ENCODE peak calls at places on chromosomes 11 and 22, in seven cellular contexts. One of them, this sample, is unnamed.

GRCh38 chr22:46934746-46935491 is 172.5 kb downstream of the TBC1D22A start:
- DNase-seq in tibial nerve: no peak
- DNase-seq in naive thymus-derived CD4-positive, alpha-beta T cell: no peak
- DNase-seq in mammary epithelial cell: peak; percentile 94
- DNase-seq in cardiac muscle cell: no peak
- DNase-seq in pancreas: no peak
- DNase-seq in neuronal stem cell: no peak
- DNase-seq in this sample: no peak

GRCh38 chr22:42769574-42770447 is 49.1 kb upstream of the A4GALT start:
- DNase-seq in cardiac muscle cell: no peak
- DNase-seq in mammary epithelial cell: no peak
- DNase-seq in pancreas: peak; percentile 72
- DNase-seq in naive thymus-derived CD4-positive, alpha-beta T cell: no peak
- DNase-seq in tibial nerve: peak; percentile 57
- DNase-seq in neuronal stem cell: no peak
- DNase-seq in this sample: no peak

GRCh38 chr11:73266644-73267015 is 5.5 kb upstream of the P2RY6 start:
- DNase-seq in pancreas: no peak
- DNase-seq in neuronal stem cell: no peak
- DNase-seq in mammary epithelial cell: no peak
- DNase-seq in naive thymus-derived CD4-positive, alpha-beta T cell: no peak
- DNase-seq in tibial nerve: no peak
- DNase-seq in cardiac muscle cell: no peak
- DNase-seq in this sample: no peak

GRCh38 chr11:2844116-2844515 is 41.5 kb downstream of the CDKN1C start:
- DNase-seq in tibial nerve: no peak
- DNase-seq in naive thymus-derived CD4-positive, alpha-beta T cell: no peak
- DNase-seq in pancreas: no peak
- DNase-seq in mammary epithelial cell: peak; percentile 27
- DNase-seq in cardiac muscle cell: no peak
- DNase-seq in neuronal stem cell: no peak
- DNase-seq in this sample: no peak

GRCh38 chr11:92735039-92735438 is 234.4 kb upstream of the MTNR1B start:
- DNase-seq in mammary epithelial cell: no peak
- DNase-seq in neuronal stem cell: no peak
- DNase-seq in cardiac muscle cell: no peak
- DNase-seq in tibial nerve: no peak
- DNase-seq in naive thymus-derived CD4-positive, alpha-beta T cell: no peak
- DNase-seq in pancreas: no peak
- DNase-seq in this sample: no peak

GRCh38 chr11:64146036-64146943 is 19.6 kb downstream of the MACROD1 start:
- DNase-seq in cardiac muscle cell: peak; percentile 65
- DNase-seq in pancreas: peak; percentile 57
- DNase-seq in naive thymus-derived CD4-positive, alpha-beta T cell: peak; percentile 59
- DNase-seq in mammary epithelial cell: peak; percentile 17
- DNase-seq in tibial nerve: peak; percentile 34
- DNase-seq in neuronal stem cell: no peak
- DNase-seq in this sample: no peak

GRCh38 chr22:17814084-17814483 is 39.8 kb upstream of the BID start:
- DNase-seq in mammary epithelial cell: no peak
- DNase-seq in cardiac muscle cell: no peak
- DNase-seq in naive thymus-derived CD4-positive, alpha-beta T cell: no peak
- DNase-seq in tibial nerve: no peak
- DNase-seq in pancreas: no peak
- DNase-seq in neuronal stem cell: no peak
- DNase-seq in this sample: no peak

GRCh38 chr11:121485221-121485620 is 32.5 kb upstream of the SORL1-AS1 start:
- DNase-seq in naive thymus-derived CD4-positive, alpha-beta T cell: no peak
- DNase-seq in neuronal stem cell: no peak
- DNase-seq in mammary epithelial cell: no peak
- DNase-seq in pancreas: no peak
- DNase-seq in cardiac muscle cell: no peak
- DNase-seq in tibial nerve: no peak
- DNase-seq in this sample: no peak

GRCh38 chr11:73308003-73308962 is at the start of gene ARHGEF17:
- DNase-seq in mammary epithelial cell: no peak
- DNase-seq in neuronal stem cell: peak; percentile 90
- DNase-seq in naive thymus-derived CD4-positive, alpha-beta T cell: peak; percentile 34
- DNase-seq in tibial nerve: peak; percentile 49
- DNase-seq in cardiac muscle cell: peak; percentile 88
- DNase-seq in pancreas: peak; percentile 60
- DNase-seq in this sample: no peak

GRCh38 chr11:69873166-69874077 is 54.2 kb upstream of the FGF3 start:
- DNase-seq in naive thymus-derived CD4-positive, alpha-beta T cell: no peak
- DNase-seq in cardiac muscle cell: no peak
- DNase-seq in neuronal stem cell: no peak
- DNase-seq in tibial nerve: no peak
- DNase-seq in mammary epithelial cell: no peak
- DNase-seq in pancreas: no peak
- DNase-seq in this sample: no peak

GRCh38 chr11:65429724-65430405 is 7.3 kb downstream of the NEAT1 start:
- DNase-seq in cardiac muscle cell: no peak
- DNase-seq in neuronal stem cell: no peak
- DNase-seq in naive thymus-derived CD4-positive, alpha-beta T cell: peak; percentile 53
- DNase-seq in pancreas: peak; percentile 76
- DNase-seq in mammary epithelial cell: peak; percentile 77
- DNase-seq in tibial nerve: peak; percentile 57
- DNase-seq in this sample: no peak

GRCh38 chr11:62905927-62906531 is 15.1 kb downstream of the CHRM1 start:
- DNase-seq in pancreas: peak; percentile 66
- DNase-seq in tibial nerve: peak; percentile 87
- DNase-seq in naive thymus-derived CD4-positive, alpha-beta T cell: peak; percentile 73
- DNase-seq in mammary epithelial cell: peak; percentile 69
- DNase-seq in cardiac muscle cell: peak; percentile 87
- DNase-seq in neuronal stem cell: peak; percentile 90
- DNase-seq in this sample: peak; percentile 12

GRCh38 chr11:77821349-77821851 is 456 bp downstream of the AAMDC start:
- DNase-seq in tibial nerve: peak; percentile 13
- DNase-seq in neuronal stem cell: no peak
- DNase-seq in naive thymus-derived CD4-positive, alpha-beta T cell: peak; percentile 13
- DNase-seq in cardiac muscle cell: peak; percentile 55
- DNase-seq in mammary epithelial cell: peak; percentile 33
- DNase-seq in pancreas: peak; percentile 39
- DNase-seq in this sample: no peak

GRCh38 chr11:12867531-12867930 is 141.6 kb upstream of the RASSF10 start:
- DNase-seq in pancreas: no peak
- DNase-seq in naive thymus-derived CD4-positive, alpha-beta T cell: no peak
- DNase-seq in neuronal stem cell: no peak
- DNase-seq in mammary epithelial cell: no peak
- DNase-seq in cardiac muscle cell: no peak
- DNase-seq in tibial nerve: no peak
- DNase-seq in this sample: no peak

GRCh38 chr11:2564588-2565440 is 120.0 kb downstream of the KCNQ1 start:
- DNase-seq in neuronal stem cell: no peak
- DNase-seq in pancreas: no peak
- DNase-seq in mammary epithelial cell: no peak
- DNase-seq in tibial nerve: no peak
- DNase-seq in naive thymus-derived CD4-positive, alpha-beta T cell: no peak
- DNase-seq in cardiac muscle cell: no peak
- DNase-seq in this sample: no peak

DNA sequence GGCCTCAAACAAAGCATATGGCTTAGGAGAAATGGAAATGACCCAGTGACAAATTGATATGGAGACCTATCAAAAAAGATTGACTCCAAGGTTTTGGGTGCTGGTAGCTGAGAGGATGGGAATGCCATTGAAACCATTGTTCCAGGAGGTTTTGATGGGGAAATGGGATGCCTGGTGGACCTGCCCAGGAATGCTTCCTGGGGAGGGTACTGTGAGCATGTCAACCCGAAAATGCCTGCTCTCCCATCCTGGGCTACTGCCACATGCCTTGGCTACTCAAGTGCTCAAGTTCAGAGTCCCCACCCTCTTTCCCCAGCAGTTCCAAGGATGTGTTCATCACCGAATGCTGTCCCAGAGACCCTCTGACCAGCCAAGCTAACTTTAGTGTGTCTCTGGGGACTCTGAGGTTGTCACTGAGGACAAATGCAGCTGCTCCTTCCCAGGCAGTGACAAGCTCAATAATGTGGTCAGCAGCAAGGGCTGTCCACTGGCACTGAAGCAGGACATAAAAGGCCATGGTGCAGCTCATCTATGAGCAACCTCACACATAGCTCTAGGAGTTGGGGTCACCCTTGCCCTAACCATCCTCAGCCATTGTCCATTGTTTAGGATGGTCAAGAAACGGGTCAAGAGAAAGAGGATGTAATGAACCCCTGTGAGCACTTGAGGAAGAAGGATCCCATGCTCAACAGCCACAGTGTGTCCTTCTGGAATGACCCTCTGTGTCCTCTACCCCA is 83.7 kb downstream of the TRIM29 start:
- DNase-seq in pancreas: no peak
- DNase-seq in neuronal stem cell: no peak
- DNase-seq in naive thymus-derived CD4-positive, alpha-beta T cell: no peak
- DNase-seq in mammary epithelial cell: no peak
- DNase-seq in tibial nerve: no peak
- DNase-seq in cardiac muscle cell: no peak
- DNase-seq in this sample: no peak
- H3K27me3 ChIP-seq in pancreas: no peaks in the 10 kb centered on the region
- H3K27me3 ChIP-seq in neuronal stem cell: peaks cover 7% of the 10 kb centered on the region
- H3K27me3 ChIP-seq in naive thymus-derived CD4-positive, alpha-beta T cell: no peaks in the 10 kb centered on the region
- H3K27me3 ChIP-seq in mammary epithelial cell: no peaks in the 10 kb centered on the region
- H3K27me3 ChIP-seq in tibial nerve: no peaks in the 10 kb centered on the region
- H3K27me3 ChIP-seq in cardiac muscle cell: no peaks in the 10 kb centered on the region
- H3K27me3 ChIP-seq in this sample: no peaks in the 10 kb centered on the region

GRCh38 chr11:119335655-119336543 is 1.6 kb downstream of the RNF26 start:
- DNase-seq in naive thymus-derived CD4-positive, alpha-beta T cell: no peak
- DNase-seq in tibial nerve: no peak
- DNase-seq in neuronal stem cell: no peak
- DNase-seq in pancreas: no peak
- DNase-seq in mammary epithelial cell: peak; percentile 38
- DNase-seq in cardiac muscle cell: no peak
- DNase-seq in this sample: no peak
- H3K4me3 ChIP-seq in naive thymus-derived CD4-positive, alpha-beta T cell: no peak overlapping the region
- H3K4me3 ChIP-seq in tibial nerve: no peak overlapping the region
- H3K4me3 ChIP-seq in neuronal stem cell: peak overlapping the region; percentile 86
- H3K4me3 ChIP-seq in pancreas: no peak overlapping the region
- H3K4me3 ChIP-seq in mammary epithelial cell: no peak overlapping the region
- H3K4me3 ChIP-seq in cardiac muscle cell: no peak overlapping the region
- H3K4me3 ChIP-seq in this sample: no peak overlapping the region

DNA sequence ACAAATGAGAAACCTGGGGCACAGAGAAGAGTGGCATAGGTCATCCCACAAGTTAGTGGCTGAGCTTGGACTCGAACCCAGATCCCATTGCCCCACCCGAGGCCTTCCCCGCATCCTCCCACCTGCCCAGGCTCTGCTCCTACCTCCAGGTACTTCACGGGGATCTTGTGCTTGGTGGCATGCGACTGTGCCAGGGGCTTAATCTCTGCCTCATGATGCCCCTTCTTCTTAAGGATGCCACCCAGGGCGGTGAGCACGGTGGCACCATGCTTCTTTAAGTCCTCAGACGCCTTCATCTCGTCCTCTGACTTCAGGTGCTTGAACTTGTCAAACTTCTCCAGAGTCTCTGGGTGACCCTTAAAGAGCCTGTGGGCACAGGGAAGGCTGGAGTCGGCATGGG is 6.4 kb downstream of the MB start:
- DNase-seq in pancreas: no peak
- DNase-seq in neuronal stem cell: no peak
- DNase-seq in cardiac muscle cell: no peak
- DNase-seq in naive thymus-derived CD4-positive, alpha-beta T cell: no peak
- DNase-seq in tibial nerve: no peak
- DNase-seq in mammary epithelial cell: no peak
- DNase-seq in this sample: no peak
- H3K27me3 ChIP-seq in pancreas: no peaks in the 10 kb centered on the region
- H3K27me3 ChIP-seq in neuronal stem cell: peaks cover 13% of the 10 kb centered on the region
- H3K27me3 ChIP-seq in cardiac muscle cell: no peaks in the 10 kb centered on the region
- H3K27me3 ChIP-seq in naive thymus-derived CD4-positive, alpha-beta T cell: no peaks in the 10 kb centered on the region
- H3K27me3 ChIP-seq in tibial nerve: no peaks in the 10 kb centered on the region
- H3K27me3 ChIP-seq in mammary epithelial cell: no peaks in the 10 kb centered on the region
- H3K27me3 ChIP-seq in this sample: peaks cover 13% of the 10 kb centered on the region

GRCh38 chr11:406796-407650 is 7.8 kb downstream of the SIGIRR start:
- DNase-seq in naive thymus-derived CD4-positive, alpha-beta T cell: peak; percentile 92
- DNase-seq in tibial nerve: peak; percentile 40
- DNase-seq in cardiac muscle cell: peak; percentile 84
- DNase-seq in mammary epithelial cell: peak; percentile 81
- DNase-seq in pancreas: peak; percentile 79
- DNase-seq in neuronal stem cell: peak; percentile 72
- DNase-seq in this sample: no peak

GRCh38 chr11:403761-404431 is 9.9 kb downstream of the PKP3 start:
- DNase-seq in tibial nerve: no peak
- DNase-seq in neuronal stem cell: no peak
- DNase-seq in mammary epithelial cell: no peak
- DNase-seq in pancreas: no peak
- DNase-seq in naive thymus-derived CD4-positive, alpha-beta T cell: no peak
- DNase-seq in cardiac muscle cell: no peak
- DNase-seq in this sample: no peak

GRCh38 chr11:405976-406795 is 8.6 kb downstream of the SIGIRR start:
- DNase-seq in cardiac muscle cell: no peak
- DNase-seq in pancreas: no peak
- DNase-seq in neuronal stem cell: no peak
- DNase-seq in mammary epithelial cell: no peak
- DNase-seq in naive thymus-derived CD4-positive, alpha-beta T cell: no peak
- DNase-seq in tibial nerve: no peak
- DNase-seq in this sample: no peak

GRCh38 chr11:404551-405264 is 10.1 kb downstream of the SIGIRR start:
- DNase-seq in pancreas: no peak
- DNase-seq in cardiac muscle cell: no peak
- DNase-seq in neuronal stem cell: no peak
- DNase-seq in mammary epithelial cell: no peak
- DNase-seq in tibial nerve: no peak
- DNase-seq in naive thymus-derived CD4-positive, alpha-beta T cell: no peak
- DNase-seq in this sample: no peak

GRCh38 chr11:405323-405975 is 9.3 kb downstream of the SIGIRR start:
- DNase-seq in cardiac muscle cell: no peak
- DNase-seq in tibial nerve: no peak
- DNase-seq in neuronal stem cell: no peak
- DNase-seq in pancreas: no peak
- DNase-seq in mammary epithelial cell: no peak
- DNase-seq in naive thymus-derived CD4-positive, alpha-beta T cell: no peak
- DNase-seq in this sample: no peak
- H3K4me3 ChIP-seq in cardiac muscle cell: no peak overlapping the region
- H3K4me3 ChIP-seq in tibial nerve: peak overlapping the region; percentile 80
- H3K4me3 ChIP-seq in neuronal stem cell: no peak overlapping the region
- H3K4me3 ChIP-seq in pancreas: no peak overlapping the region
- H3K4me3 ChIP-seq in mammary epithelial cell: no peak overlapping the region
- H3K4me3 ChIP-seq in naive thymus-derived CD4-positive, alpha-beta T cell: no peak overlapping the region
- H3K4me3 ChIP-seq in this sample: peak overlapping the region; percentile 59

GRCh38 chr22:25814685-25815084 is 72.7 kb downstream of the MYO18B start:
- DNase-seq in mammary epithelial cell: no peak
- DNase-seq in neuronal stem cell: no peak
- DNase-seq in cardiac muscle cell: no peak
- DNase-seq in pancreas: no peak
- DNase-seq in naive thymus-derived CD4-positive, alpha-beta T cell: no peak
- DNase-seq in tibial nerve: no peak
- DNase-seq in this sample: no peak
- H3K27me3 ChIP-seq in mammary epithelial cell: no peaks in the 10 kb centered on the region
- H3K27me3 ChIP-seq in neuronal stem cell: no peaks in the 10 kb centered on the region
- H3K27me3 ChIP-seq in cardiac muscle cell: no peaks in the 10 kb centered on the region
- H3K27me3 ChIP-seq in pancreas: no peaks in the 10 kb centered on the region
- H3K27me3 ChIP-seq in naive thymus-derived CD4-positive, alpha-beta T cell: no peaks in the 10 kb centered on the region
- H3K27me3 ChIP-seq in tibial nerve: no peaks in the 10 kb centered on the region
- H3K27me3 ChIP-seq in this sample: no peaks in the 10 kb centered on the region

This sample was measured in esophagus squamous epithelium.